ENCODE peak calls at places on chromosomes 12 and 14, in six cellular contexts. J is naive B cell; A is NCI-H1417; M is AG10803; T is endothelial cell; R is CD8-positive, alpha-beta T cell. O is an unnamed sample.
A peak's percentile ranks its signal among the peaks of the same experiment; 100 is the strongest.

GRCh38 chr12:58424735-58425379 is 483.5 kb downstream of the ATP23 start:
- DNase-seq in J (no peak), A (no peak), M (peak; percentile 52), T (no peak), R (no peak), O (no peak)

GRCh38 chr12:50053583-50053982 is 3.8 kb upstream of the ASIC1 start:
- DNase-seq in J (no peak), A (no peak), M (no peak), T (no peak), R (no peak), O (no peak)

GRCh38 chr14:105200074-105200473 is 19.0 kb upstream of the NUDT14 start:
- DNase-seq in J (no peak), A (no peak), M (no peak), T (no peak), R (no peak), O (no peak)

GRCh38 chr12:92226036-92226661 is 80.5 kb upstream of the BTG1 start:
- DNase-seq in J (no peak), A (no peak), M (peak; percentile 72), T (no peak), R (no peak), O (no peak)

GRCh38 chr14:66610154-66610563 is 102.2 kb downstream of the GPHN start:
- DNase-seq in J (no peak), A (no peak), M (no peak), T (no peak), R (no peak), O (no peak)

GRCh38 chr12:91108196-91108595 is 3.1 kb downstream of the LUM start:
- DNase-seq in J (no peak), A (no peak), M (no peak), T (no peak), R (no peak), O (no peak)

GRCh38 chr12:5964913-5965900 is 20.1 kb upstream of the ANO2 start:
- DNase-seq in J (no peak), A (no peak), M (no peak), T (no peak), R (no peak), O (no peak)

GRCh38 chr14:72745991-72746980 is 147.6 kb downstream of the DPF3 start:
- DNase-seq in J (no peak), A (no peak), M (peak; percentile 89), T (no peak), R (no peak), O (peak; percentile 58)

GRCh38 chr14:38208825-38209562 is 1.3 kb downstream of the SSTR1 start:
- DNase-seq in J (no peak), A (peak; percentile 76), M (peak; percentile 83), T (peak; percentile 62), R (no peak), O (peak; percentile 93)

GRCh38 chr12:26279908-26280307 is 84.5 kb downstream of the SSPN start:
- DNase-seq in J (no peak), A (no peak), M (no peak), T (no peak), R (no peak), O (no peak)